ENCODE peak calls at places on chromosomes 4 and X, in eight cellular contexts. G, R, W, L, O, I, N and D are unnamed samples. For H3K9me2 and H3K36me3, the result is how much of the 10 kb centered on the place peaks cover.

GRCh38 chr4:185915817-185916216 is 103.8 kb upstream of the SORBS2 start:
- DNase-seq in I (no peak), G (no peak), O (no peak), R (no peak), N (no peak), W (no peak), L (no peak), D (no peak)

GRCh38 chr4:133150643-133151300 is 1.7 kb downstream of the PCDH10 start:
- DNase-seq in R (no peak), W (peak), O (peak), N (no peak), L (no peak), G (no peak), I (no peak), D (peak)

GRCh38 chrX:10156199-10157031 is at the start of gene CLCN4:
- DNase-seq in L (peak), I (peak), G (peak), O (peak), N (peak), W (peak), R (no peak), D (peak)

GRCh38 chr4:31702291-31702690 is 982.1 kb downstream of the PCDH7 start:
- DNase-seq in L (no peak), I (no peak), G (no peak), R (no peak), O (no peak), N (no peak), W (no peak), D (no peak)

GRCh38 chr4:17275836-17276235 is 236.1 kb downstream of the QDPR start:
- DNase-seq in G (no peak), L (no peak), N (no peak), R (no peak), O (no peak), W (no peak), I (no peak), D (no peak)

GRCh38 chr4:6808259-6808658 is 25.7 kb downstream of the KIAA0232 start:
- DNase-seq in I (no peak), G (no peak), O (no peak), N (no peak), W (no peak), L (no peak), R (no peak), D (no peak)

GRCh38 chrX:150575415-150575814 is 7.0 kb downstream of the MTM1 start:
- DNase-seq in G (peak), R (no peak), N (peak), L (peak), I (no peak), O (no peak), W (no peak), D (peak)

GRCh38 chr4:137641554-137641953 is 109.3 kb upstream of the PCDH18 start:
- DNase-seq in I (no peak), W (no peak), N (no peak), O (no peak), L (no peak), R (no peak), G (no peak), D (no peak)

GRCh38 chr4:152015597-152016324 is 255.0 kb upstream of the GATB start:
- DNase-seq in R (no peak), O (no peak), G (no peak), L (no peak), I (no peak), W (no peak), N (no peak), D (no peak)

GRCh38 chr4:183634086-183634485 is 24.9 kb downstream of the RWDD4 start:
- DNase-seq in O (no peak), W (no peak), R (no peak), L (no peak), G (no peak), N (no peak), I (no peak), D (no peak)

GRCh38 chr4:168218663-168219062 is 99.9 kb downstream of the DDX60 start:
- DNase-seq in G (no peak), L (no peak), N (peak), O (no peak), R (no peak), W (no peak), I (no peak), D (no peak)

GRCh38 chr4:17934286-17934685 is 87.3 kb downstream of the LCORL start:
- DNase-seq in W (no peak), R (no peak), N (no peak), L (no peak), I (no peak), G (no peak), O (no peak), D (no peak)

GRCh38 chr4:152255437-152255836 is 280.5 kb downstream of the FBXW7 start:
- DNase-seq in N (peak), W (no peak), R (no peak), G (peak), O (no peak), I (no peak), L (no peak), D (no peak)

GRCh38 chrX:153784325-153784967 is 3.6 kb downstream of the SRPK3 start:
- DNase-seq in L (no peak), G (no peak), W (no peak), I (no peak), N (no peak), R (no peak), O (no peak), D (no peak)

GRCh38 chrX:10021461-10022272 is 54.5 kb downstream of the CLDN34 start:
- DNase-seq in R (no peak), N (peak), W (no peak), L (no peak), G (no peak), O (no peak), I (no peak), D (no peak)

GRCh38 chr4:37604464-37604863 is 81.7 kb downstream of the RELL1 start:
- DNase-seq in O (no peak), R (no peak), G (peak), I (no peak), L (no peak), W (no peak), N (peak), D (no peak)

GRCh38 chr4:140152015-140152703 is 1.8 kb downstream of the MAML3 start:
- DNase-seq in G (peak), W (peak), L (peak), N (peak), R (peak), I (peak), O (peak), D (peak)

GRCh38 chr4:107862658-107863057 is 37.9 kb downstream of the SGMS2 start:
- DNase-seq in I (no peak), G (peak), L (peak), N (peak), W (no peak), O (peak), R (no peak), D (peak)

GRCh38 chrX:147912093-147912801 is 528 bp downstream of the FMR1 start:
- DNase-seq in I (peak), N (peak), W (peak), R (peak), O (peak), G (no peak), L (peak), D (peak)

GRCh38 chr4:140851032-140851636 is 94.9 kb upstream of the TBC1D9 start:
- DNase-seq in I (peak), R (peak), G (peak), W (peak), L (peak), O (peak), N (peak), D (peak)

GRCh38 chr4:98627883-98628282 is 30.5 kb downstream of the TSPAN5 start:
- DNase-seq in I (no peak), W (no peak), L (no peak), R (no peak), G (peak), N (peak), O (no peak), D (no peak)

GRCh38 chr4:144906181-144906895 is 191.7 kb downstream of the ANAPC10 start:
- DNase-seq in G (no peak), W (no peak), O (no peak), I (no peak), N (peak), L (no peak), R (peak), D (peak)

GRCh38 chrX:153934473-153935325 is at the start of gene NAA10:
- DNase-seq in N (peak), W (peak), R (peak), L (peak), G (no peak), I (peak), O (peak), D (peak)

GRCh38 chr4:1247811-1248261 is 1.1 kb downstream of the CTBP1 start:
- DNase-seq in I (no peak), L (no peak), W (no peak), G (no peak), R (peak), O (no peak), N (no peak), D (no peak)

GRCh38 chrX:38192007-38192625 is 28.6 kb downstream of the SRPX start:
- DNase-seq in N (peak), G (no peak), L (no peak), O (peak), W (peak), I (peak), R (no peak), D (no peak)

GRCh38 chrX:10648608-10649007 is 28.2 kb upstream of the MID1 start:
- DNase-seq in G (no peak), L (no peak), O (no peak), R (no peak), N (no peak), I (no peak), W (peak), D (peak)

GRCh38 chr4:121726642-121727268 is 30.0 kb upstream of the ANXA5 start:
- DNase-seq in O (peak), I (peak), G (peak), L (no peak), N (peak), W (peak), R (peak), D (peak)

GRCh38 chr4:7341486-7342222 is 93.1 kb downstream of the PSAPL1 start:
- DNase-seq in R (no peak), W (no peak), N (no peak), L (no peak), G (no peak), O (no peak), I (no peak), D (no peak)

GRCh38 chr4:55609393-55609821 is 17.4 kb upstream of the PDCL2 start:
- DNase-seq in R (peak), I (no peak), G (no peak), L (peak), O (no peak), N (peak), W (no peak), D (no peak)

GRCh38 chr4:6221851-6222760 is 21.8 kb upstream of the JAKMIP1 start:
- DNase-seq in W (peak), I (no peak), R (no peak), N (no peak), G (peak), O (peak), L (no peak), D (peak)

GRCh38 chrX:103531002-103531401 is 11.7 kb upstream of the RAB40A start:
- DNase-seq in L (no peak), R (no peak), G (no peak), I (no peak), O (no peak), W (no peak), N (no peak), D (no peak)

GRCh38 chrX:40127052-40127451 is 29.3 kb upstream of the BCOR start:
- DNase-seq in R (peak), N (no peak), O (no peak), I (peak), W (no peak), L (no peak), G (no peak), D (no peak)

GRCh38 chrX:106932492-106932923 is 12.3 kb downstream of the CLDN2 start:
- DNase-seq in I (no peak), N (peak), G (no peak), W (no peak), O (no peak), L (no peak), R (no peak), D (peak)

GRCh38 chr4:102663073-102663472 is 97.7 kb downstream of the MANBA start:
- DNase-seq in W (no peak), O (no peak), I (no peak), G (no peak), L (no peak), N (peak), R (no peak), D (no peak)

GRCh38 chr4:87451537-87451936 is 29.2 kb downstream of the NUDT9 start:
- DNase-seq in L (no peak), I (no peak), G (no peak), N (no peak), O (no peak), W (peak), R (no peak), D (no peak)

GRCh38 chr4:100168521-100168920 is 21.7 kb downstream of the DDIT4L start:
- DNase-seq in O (no peak), G (no peak), I (no peak), R (no peak), W (no peak), N (no peak), L (no peak), D (no peak)

GRCh38 chr4:105520819-105521790 is 31.3 kb upstream of the ARHGEF38 start:
- DNase-seq in I (peak), G (peak), O (peak), R (peak), L (peak), N (peak), W (peak), D (peak)

GRCh38 chrX:110795645-110796510 is at the start of gene CHRDL1:
- DNase-seq in G (no peak), R (peak), O (peak), W (peak), L (peak), N (no peak), I (no peak), D (peak)

GRCh38 chr4:71304289-71304850 is 34.5 kb upstream of the SLC4A4 start:
- DNase-seq in L (no peak), N (peak), O (no peak), R (no peak), G (no peak), I (no peak), W (no peak), D (no peak)

DNA sequence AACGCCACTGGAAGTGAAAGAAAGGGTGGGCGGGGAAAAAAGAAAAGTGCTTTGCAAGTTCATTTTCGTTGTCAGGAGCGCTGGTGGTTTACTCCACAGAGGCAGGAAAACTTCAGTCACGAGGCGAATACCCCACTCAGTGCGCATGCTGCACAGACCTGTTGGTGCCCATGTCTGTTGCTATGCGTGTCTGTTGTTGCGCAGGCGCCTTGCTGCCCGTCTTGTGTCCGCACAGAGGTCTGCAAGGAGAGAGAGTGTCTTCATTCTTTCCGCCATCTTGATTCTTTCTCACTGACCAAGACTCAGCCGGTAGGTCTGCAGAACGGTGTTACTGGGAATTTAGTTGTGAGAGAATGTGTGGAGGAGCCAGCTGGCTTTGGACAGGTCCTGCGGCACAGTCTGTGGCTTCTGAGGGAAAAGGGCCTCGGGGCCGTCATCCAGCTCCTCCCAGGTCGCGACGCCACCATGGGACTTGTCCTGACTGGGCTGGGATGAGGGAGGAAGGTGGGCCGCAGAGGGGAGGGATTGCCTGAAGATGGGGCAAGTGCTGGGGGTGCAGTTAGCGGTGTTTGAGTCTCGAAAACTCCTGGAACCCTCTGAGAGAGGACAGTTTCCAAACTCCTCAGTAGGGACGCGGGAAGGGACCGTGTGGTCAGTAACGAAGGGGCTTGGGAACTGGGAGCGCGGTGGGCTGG is at the start of gene PAGE2:
- DNase-seq in G (no peak), O (no peak), L (no peak), W (no peak), N (no peak), I (no peak), R (no peak), D (no peak)
- H3K9me2 ChIP-seq in G (under half), O (under half), L (under half), W (under half), N (under half), I (under half), R (under half), D (under half)

DNA sequence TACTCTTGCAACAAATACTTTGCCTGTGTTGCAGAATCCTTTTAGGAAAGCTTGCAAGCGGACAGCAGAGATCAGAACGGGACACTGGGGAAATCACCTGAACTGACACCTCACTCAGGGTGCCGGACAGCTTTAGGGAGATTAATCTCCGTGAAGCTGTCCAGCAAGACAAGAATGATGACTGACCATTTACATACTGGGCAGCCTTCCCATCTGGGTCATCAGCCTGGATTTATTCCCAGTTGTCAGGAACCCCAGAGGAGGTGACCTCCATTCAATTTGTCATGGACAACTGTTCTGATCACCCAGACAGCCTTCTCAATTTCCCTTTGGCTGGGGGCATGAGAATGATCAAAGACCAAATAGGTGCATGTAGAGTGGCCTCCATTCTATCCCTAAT is 93.0 kb upstream of the EGFL6 start:
- DNase-seq in N (no peak), O (no peak), G (no peak), R (no peak), I (no peak), L (no peak), W (no peak), D (no peak)
- H3K4me2 ChIP-seq in N (no peak), O (no peak), G (no peak), R (no peak), I (no peak), L (no peak), W (no peak), D (no peak)

DNA sequence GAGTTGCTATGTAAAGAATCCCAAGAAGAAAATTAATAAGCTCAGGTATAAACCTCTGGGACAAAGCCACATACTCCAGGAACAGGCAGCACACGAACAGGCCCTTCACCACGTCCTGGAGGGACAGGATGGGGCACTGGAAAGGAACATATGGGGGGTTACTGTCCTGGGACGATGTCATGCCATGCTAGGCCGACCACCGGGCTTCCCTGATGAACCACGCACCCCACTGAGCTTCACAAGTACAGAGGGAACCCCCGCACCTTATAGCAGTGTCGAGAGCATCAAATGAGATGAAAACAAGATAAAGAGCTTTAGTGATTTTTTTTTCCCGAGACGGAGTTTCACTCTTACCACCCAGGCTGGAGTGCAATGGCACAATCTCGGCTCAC is 19.1 kb downstream of the NOP14 start:
- DNase-seq in R (no peak), G (no peak), L (no peak), N (no peak), O (no peak), I (no peak), W (no peak), D (no peak)
- H3K36me3 ChIP-seq in R (under half), G (half or more), L (under half), N (under half), O (under half), I (half or more), W (half or more), D (under half)

DNA sequence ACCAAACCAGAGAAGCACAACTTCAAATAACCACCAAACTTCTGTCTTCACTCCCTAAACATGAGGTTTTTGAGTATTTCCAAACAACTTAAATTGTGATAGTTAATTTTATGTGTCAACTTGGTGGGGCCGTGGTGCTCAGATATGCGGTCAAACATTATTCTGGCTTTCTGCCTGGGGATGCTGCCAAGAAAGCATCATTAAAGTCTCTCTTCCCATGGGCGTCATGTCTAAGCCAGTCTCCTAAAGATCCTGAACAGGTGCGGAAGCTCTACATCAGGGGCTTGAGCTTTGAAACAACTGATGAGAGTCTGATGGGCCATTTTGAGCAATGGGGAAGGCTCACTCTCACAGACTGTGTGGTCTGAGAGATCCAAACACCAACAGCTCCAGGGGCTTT is 24.1 kb upstream of the SOD3 start:
- DNase-seq in I (no peak), O (no peak), N (peak), W (no peak), R (no peak), G (no peak), L (no peak), D (no peak)
- H3K9me2 ChIP-seq in I (under half), O (under half), N (under half), W (under half), R (under half), G (under half), L (under half), D (under half)

DNA sequence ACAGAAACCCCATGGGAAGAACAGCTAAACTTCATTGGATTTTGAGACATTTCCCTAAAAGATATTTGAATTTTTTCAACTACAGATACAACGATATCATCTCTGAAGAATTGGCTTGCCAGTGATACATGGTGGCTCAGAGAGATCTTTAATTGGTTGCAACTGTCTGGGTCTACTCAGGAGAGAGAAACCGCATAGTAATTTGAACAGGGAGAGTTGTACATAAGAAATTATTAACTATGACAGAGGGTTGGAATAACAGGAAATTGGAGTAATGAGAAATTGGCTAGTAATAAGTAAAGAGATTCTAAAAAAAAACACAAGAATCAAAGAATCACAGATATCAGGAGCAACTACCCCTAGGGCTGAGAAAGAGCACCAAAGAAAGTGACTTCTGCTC is 118.4 kb downstream of the KLHL13 start:
- DNase-seq in W (no peak), L (no peak), G (no peak), N (no peak), I (no peak), O (no peak), R (no peak), D (no peak)
- H3K4me2 ChIP-seq in W (no peak), L (no peak), G (no peak), N (no peak), I (no peak), O (no peak), R (no peak), D (no peak)